ENCODE peak calls at places on chromosome 10, in four cellular contexts. C is HEK293T, J is HepG2, U is K562. S is an unnamed sample.

GRCh38 chr10:15742831-15743230 is 23.1 kb upstream of the ITGA8 start:
- DNase-seq in U (no peak), J (no peak), C (no peak), S (no peak)

GRCh38 chr10:11162828-11163599 is 145.3 kb downstream of the CELF2 start:
- DNase-seq in C (no peak), J (no peak), U (peak), S (peak)

GRCh38 chr10:36634916-36635315 is 490.5 kb upstream of the ANKRD30A start:
- DNase-seq in J (no peak), U (no peak), C (no peak), S (no peak)

GRCh38 chr10:88117869-88118632 is 254.6 kb downstream of the PTEN start:
- DNase-seq in J (no peak), C (peak), U (no peak), S (no peak)

GRCh38 chr10:104308439-104308903 is 29.8 kb downstream of the ITPRIP start:
- DNase-seq in C (no peak), J (no peak), U (no peak), S (peak)

GRCh38 chr10:86251426-86251825 is 115.2 kb downstream of the GRID1 start:
- DNase-seq in C (no peak), J (no peak), U (no peak), S (no peak)

GRCh38 chr10:18333616-18334015 is 193.4 kb downstream of the CACNB2 start:
- DNase-seq in C (no peak), U (no peak), J (peak), S (no peak)

GRCh38 chr10:34957531-34957930 is 132.6 kb downstream of the CUL2 start:
- DNase-seq in J (no peak), U (no peak), C (no peak), S (no peak)

GRCh38 chr10:13231190-13231589 is 3.0 kb downstream of the UCMA start:
- DNase-seq in C (no peak), J (no peak), U (no peak), S (no peak)

GRCh38 chr10:59856104-59856503 is 50.3 kb downstream of the CCDC6 start:
- DNase-seq in J (no peak), C (no peak), U (no peak), S (no peak)

GRCh38 chr10:74292871-74293427 is 141.9 kb downstream of the ADK start:
- DNase-seq in C (no peak), U (peak), J (no peak), S (no peak)
- TF ChIP-seq TARDBP in C (no peak), U (no peak), J (no peak), S (no peak)

DNA sequence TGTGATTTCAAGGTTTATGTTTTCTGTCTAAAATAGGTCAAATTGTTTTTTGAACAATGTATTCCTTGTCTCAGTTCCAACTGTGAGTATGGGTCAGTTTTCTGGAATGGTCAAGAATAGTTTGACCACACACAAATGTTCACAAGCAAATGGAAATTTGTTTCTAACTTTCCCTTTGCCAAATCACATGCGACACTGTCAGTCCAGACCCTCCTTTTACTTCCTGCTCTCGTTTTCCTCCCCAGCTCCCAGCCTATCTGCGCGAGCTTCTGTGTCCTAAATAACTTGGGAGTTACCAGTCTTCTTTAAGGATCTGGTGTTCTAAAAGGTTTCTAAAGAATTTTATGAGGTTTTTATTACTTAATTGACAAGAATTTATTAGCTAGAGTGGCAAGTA is 266.0 kb upstream of the KLF6 start:
- DNase-seq in C (no peak), U (peak), J (no peak), S (no peak)
- TF ChIP-seq TARDBP in C (no peak), U (no peak), J (no peak), S (no peak)

DNA sequence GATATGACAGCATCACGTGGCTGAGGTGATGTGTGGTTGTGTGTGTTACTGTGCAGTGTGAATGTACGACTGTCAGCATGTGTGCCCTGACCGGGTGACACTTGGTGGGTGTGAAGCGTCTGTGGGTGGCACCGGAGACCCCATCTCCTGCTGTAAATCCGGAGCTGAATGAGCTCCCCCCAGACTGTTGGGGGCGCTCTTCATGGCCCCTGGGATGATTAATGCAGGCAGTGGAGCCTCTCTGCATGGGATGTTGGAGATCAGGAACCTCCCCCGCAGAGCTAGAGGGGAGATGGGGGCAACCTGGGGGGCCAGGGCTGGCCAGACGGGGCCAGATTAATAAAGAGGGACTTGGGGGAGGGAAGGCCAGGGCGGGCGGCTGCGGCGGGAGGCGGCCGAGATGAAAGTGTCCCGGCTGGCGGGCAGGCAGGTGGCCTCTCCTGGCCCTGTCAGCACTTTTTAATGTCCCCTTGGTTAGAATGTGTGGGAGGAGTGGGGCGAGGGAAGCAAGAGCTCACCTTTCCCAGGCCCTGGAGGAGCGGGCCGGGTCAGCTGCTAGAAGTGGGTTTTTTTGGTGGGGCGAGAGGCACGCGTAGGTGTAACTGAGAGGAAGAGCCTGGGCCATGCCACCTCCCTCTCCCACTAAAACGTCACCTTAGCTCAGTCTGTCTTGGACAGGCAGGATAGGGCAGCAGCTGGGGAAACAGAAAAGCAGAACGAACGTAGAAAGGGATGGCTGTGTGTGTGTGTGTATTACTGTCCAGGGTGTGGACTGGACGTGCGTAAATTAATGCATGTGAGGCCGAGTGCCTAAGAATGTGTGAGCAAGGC is 34.2 kb downstream of the HIF1AN start:
- DNase-seq in C (peak), J (peak), U (peak), S (no peak)
- TF ChIP-seq TARDBP in C (no peak), J (no peak), U (no peak), S (no peak)

GRCh38 chr10:80411681-80412230 is 3.4 kb downstream of the PRXL2A start:
- DNase-seq in U (no peak), C (no peak), J (no peak), S (no peak)

GRCh38 chr10:80414126-80414898 is 6.0 kb downstream of the PRXL2A start:
- DNase-seq in U (peak), J (peak), C (no peak), S (no peak)

GRCh38 chr10:80411267-80411668 is 2.9 kb downstream of the PRXL2A start:
- DNase-seq in U (peak), J (peak), C (no peak), S (no peak)

GRCh38 chr10:80412521-80412920 is 4.2 kb downstream of the PRXL2A start:
- DNase-seq in J (no peak), C (no peak), U (no peak), S (no peak)

GRCh38 chr10:80413152-80413996 is 5.0 kb downstream of the PRXL2A start:
- DNase-seq in U (no peak), J (no peak), C (no peak), S (no peak)
- TF ChIP-seq TARDBP in U (no peak), J (no peak), C (no peak), S (no peak)